ENCODE peak calls at places on chromosome 10, in eight cellular contexts. I, A, K, M, P, F, T and C are unnamed samples. For H3K36me3, the result is how much of the 10 kb centered on the place peaks cover.

GRCh38 chr10:71719042-71719441 is 536 bp downstream of the C10orf105 start:
- DNase-seq in I (no peak), A (no peak), K (no peak), M (no peak), P (no peak), F (no peak), T (no peak), C (no peak)

GRCh38 chr10:60848126-60848525 is 69.8 kb downstream of the CDK1 start:
- DNase-seq in I (no peak), A (no peak), K (no peak), M (no peak), P (no peak), F (no peak), T (no peak), C (no peak)

GRCh38 chr10:33676606-33677005 is 342.1 kb upstream of the NRP1 start:
- DNase-seq in I (no peak), A (no peak), K (no peak), M (no peak), P (no peak), F (no peak), T (no peak), C (no peak)

GRCh38 chr10:125123363-125124113 is 36.8 kb downstream of the CTBP2 start:
- DNase-seq in I (peak), A (no peak), K (no peak), M (peak), P (no peak), F (no peak), T (no peak), C (no peak)

GRCh38 chr10:90849956-90850749 is 7.7 kb downstream of the HTR7 start:
- DNase-seq in I (peak), A (no peak), K (no peak), M (no peak), P (no peak), F (no peak), T (no peak), C (no peak)

GRCh38 chr10:85124592-85124991 is 796.2 kb downstream of the CCSER2 start:
- DNase-seq in I (no peak), A (no peak), K (no peak), M (no peak), P (no peak), F (no peak), T (no peak), C (no peak)

GRCh38 chr10:129796611-129797420 is 167.3 kb downstream of the EBF3 start:
- DNase-seq in I (no peak), A (peak), K (no peak), M (no peak), P (no peak), F (no peak), T (no peak), C (no peak)

GRCh38 chr10:65566906-65567305 is 1358.9 kb upstream of the LRRTM3 start:
- DNase-seq in I (no peak), A (no peak), K (no peak), M (no peak), P (peak), F (no peak), T (no peak), C (no peak)

GRCh38 chr10:46052057-46052790 is 6.2 kb upstream of the MSMB start:
- DNase-seq in I (no peak), A (no peak), K (no peak), M (no peak), P (no peak), F (no peak), T (no peak), C (no peak)

GRCh38 chr10:52747680-52748079 is 24.9 kb downstream of the MBL2 start:
- DNase-seq in I (no peak), A (no peak), K (no peak), M (no peak), P (no peak), F (no peak), T (no peak), C (no peak)

GRCh38 chr10:93215312-93215711 is 141.6 kb downstream of the CYP26A1 start:
- DNase-seq in I (no peak), A (no peak), K (no peak), M (no peak), P (no peak), F (no peak), T (no peak), C (no peak)

GRCh38 chr10:129446182-129446581 is 20.9 kb upstream of the MGMT start:
- DNase-seq in I (peak), A (no peak), K (no peak), M (no peak), P (no peak), F (no peak), T (no peak), C (no peak)

GRCh38 chr10:90732581-90732980 is 125.3 kb downstream of the HTR7 start:
- DNase-seq in I (no peak), A (no peak), K (no peak), M (no peak), P (no peak), F (no peak), T (no peak), C (no peak)

GRCh38 chr10:26700884-26701630 is 3.6 kb downstream of the PDSS1 start:
- DNase-seq in I (no peak), A (no peak), K (no peak), M (no peak), P (no peak), F (no peak), T (no peak), C (no peak)

GRCh38 chr10:17682236-17682946 is 38.4 kb downstream of the STAM start:
- DNase-seq in I (no peak), A (no peak), K (no peak), M (no peak), P (no peak), F (peak), T (no peak), C (no peak)

GRCh38 chr10:21496285-21497176 is 29.0 kb downstream of the SKIDA1 start:
- DNase-seq in I (peak), A (peak), K (peak), M (no peak), P (no peak), F (peak), T (peak), C (peak)

GRCh38 chr10:75956624-75957023 is 525.2 kb downstream of the LRMDA start:
- DNase-seq in I (peak), A (no peak), K (peak), M (no peak), P (no peak), F (no peak), T (peak), C (no peak)

DNA sequence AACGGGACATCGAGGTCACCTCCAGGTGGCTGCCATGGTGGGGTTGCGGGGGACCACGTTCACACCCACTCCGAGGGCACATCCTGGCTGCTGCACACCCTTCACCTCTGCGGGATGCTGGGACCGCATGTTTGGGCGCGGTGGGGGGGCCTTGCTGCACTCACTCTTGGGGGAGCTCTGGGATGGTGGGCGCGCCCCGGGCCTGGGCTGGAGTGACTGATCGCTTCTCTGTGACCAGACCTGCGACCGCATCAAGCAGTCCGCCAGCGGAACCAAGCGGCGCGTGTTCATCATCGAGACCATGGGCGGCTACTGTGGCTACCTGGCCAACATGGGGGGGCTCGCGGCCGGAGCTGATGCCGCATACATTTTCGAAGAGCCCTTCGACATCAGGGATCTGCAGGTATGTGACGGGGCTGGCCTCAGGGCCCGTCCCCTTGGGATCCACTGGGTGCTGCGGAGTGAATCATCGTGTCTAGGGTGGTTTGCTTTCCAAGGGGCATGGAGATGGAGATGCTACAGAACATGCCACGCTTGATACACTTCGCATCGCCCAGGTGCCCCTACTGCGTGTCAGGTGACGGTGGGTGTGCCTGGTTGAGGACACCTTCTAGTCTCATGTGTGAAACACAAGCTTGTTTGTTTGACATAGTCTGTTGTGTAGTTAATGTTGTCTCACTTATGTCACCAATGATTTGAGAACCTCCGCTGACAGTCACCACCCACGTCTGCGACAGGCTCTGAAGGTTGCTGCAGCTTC is 42.8 kb downstream of the PITRM1 start:
- DNase-seq in I (no peak), A (no peak), K (no peak), M (no peak), P (no peak), F (no peak), T (no peak), C (no peak)
- H3K36me3 ChIP-seq in I (under half), A (half or more), K (under half), M (under half), P (under half), F (under half), T (half or more), C (half or more)

DNA sequence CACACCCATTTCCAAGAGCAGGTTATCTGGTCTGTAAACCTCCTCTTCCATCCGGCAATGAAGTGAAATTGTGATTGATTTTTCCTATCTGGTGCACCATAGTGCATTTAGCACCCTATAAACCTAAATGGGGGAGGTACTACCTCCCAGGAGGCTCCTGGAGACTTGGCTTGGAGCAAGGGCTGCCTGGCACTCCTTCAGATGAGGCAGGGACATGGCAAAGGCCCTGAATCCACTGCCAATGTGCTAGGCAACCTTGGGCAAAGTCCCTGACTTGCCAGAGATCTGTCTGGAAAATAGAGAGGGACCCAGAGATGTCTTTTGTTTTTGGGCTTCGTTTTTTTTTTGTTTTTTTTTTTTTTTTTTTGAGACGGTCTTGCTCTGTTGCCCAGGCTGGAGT is 6.7 kb upstream of the GRID1 start:
- DNase-seq in I (no peak), A (no peak), K (no peak), M (no peak), P (no peak), F (no peak), T (no peak), C (no peak)
- H2AFZ ChIP-seq in I (no peak), A (no peak), K (no peak), M (no peak), P (no peak), F (no peak), T (no peak), C (no peak)

DNA sequence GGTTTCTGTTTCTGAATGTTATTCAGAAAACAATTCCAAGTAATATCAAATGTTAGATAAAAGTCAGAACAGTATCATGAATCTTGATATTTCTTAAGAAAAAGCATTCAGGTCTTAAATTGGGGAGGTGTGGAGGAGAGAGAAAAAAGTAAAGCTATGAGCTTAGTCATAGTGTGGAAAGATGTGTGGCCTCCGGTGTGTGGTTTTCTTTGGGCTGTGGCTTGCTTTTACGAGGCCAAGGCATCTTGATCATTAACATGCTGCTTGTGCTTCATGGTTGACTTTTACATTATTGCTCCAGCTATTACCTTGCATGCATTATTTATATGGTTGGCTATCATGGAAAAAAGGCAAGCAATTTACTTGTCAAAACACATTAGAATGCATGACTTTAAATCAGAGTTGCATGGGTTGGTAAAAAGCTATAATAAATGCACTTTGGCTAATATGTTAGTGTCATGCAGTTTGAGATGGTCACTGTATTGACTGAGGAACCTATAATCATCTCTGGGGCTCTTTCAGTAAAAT is 300.7 kb upstream of the ADARB2 start:
- DNase-seq in I (peak), A (no peak), K (no peak), M (no peak), P (no peak), F (no peak), T (no peak), C (no peak)
- H3K4me3 ChIP-seq in I (no peak), A (no peak), K (no peak), M (no peak), P (no peak), F (no peak), T (no peak), C (no peak)

DNA sequence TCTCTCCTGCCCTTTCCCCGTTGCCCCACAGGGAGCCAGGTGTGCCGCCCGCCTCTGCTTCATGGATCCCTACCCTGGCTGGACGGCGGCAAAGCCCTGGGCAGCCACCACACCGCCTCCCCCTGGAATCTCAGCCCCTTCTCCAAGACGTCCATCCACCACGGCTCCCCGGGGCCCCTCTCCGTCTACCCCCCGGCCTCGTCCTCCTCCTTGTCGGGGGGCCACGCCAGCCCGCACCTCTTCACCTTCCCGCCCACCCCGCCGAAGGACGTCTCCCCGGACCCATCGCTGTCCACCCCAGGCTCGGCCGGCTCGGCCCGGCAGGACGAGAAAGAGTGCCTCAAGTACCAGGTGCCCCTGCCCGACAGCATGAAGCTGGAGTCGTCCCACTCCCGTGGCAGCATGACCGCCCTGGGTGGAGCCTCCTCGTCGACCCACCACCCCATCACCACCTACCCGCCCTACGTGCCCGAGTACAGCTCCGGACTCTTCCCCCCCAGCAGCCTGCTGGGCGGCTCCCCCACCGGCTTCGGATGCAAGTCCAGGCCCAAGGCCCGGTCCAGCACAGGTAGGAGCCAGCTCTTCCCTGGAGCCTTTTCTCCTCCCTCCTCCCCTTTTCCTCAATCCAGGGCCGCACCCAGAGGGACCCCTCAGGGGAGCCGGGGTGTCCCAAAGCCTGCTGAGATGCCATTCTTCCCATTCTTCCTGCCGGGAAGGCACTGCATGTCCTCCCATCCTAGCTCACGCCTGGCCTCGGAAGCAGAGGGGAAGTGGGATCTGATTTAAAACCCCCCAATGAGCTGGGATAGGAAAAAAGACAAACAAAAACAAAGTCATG is 4.0 kb downstream of the GATA3 start:
- DNase-seq in I (peak), A (no peak), K (no peak), M (no peak), P (no peak), F (no peak), T (no peak), C (no peak)
- H3K36me3 ChIP-seq in I (under half), A (half or more), K (under half), M (under half), P (under half), F (under half), T (under half), C (half or more)

GRCh38 chr10:50417906-50418697 is 166.8 kb upstream of the ASAH2 start:
- DNase-seq in I (peak), A (peak), K (no peak), M (peak), P (peak), F (no peak), T (peak), C (no peak)
- H2AFZ ChIP-seq in I (peak), A (peak), K (no peak), M (peak), P (peak), F (no peak), T (peak), C (no peak)

DNA sequence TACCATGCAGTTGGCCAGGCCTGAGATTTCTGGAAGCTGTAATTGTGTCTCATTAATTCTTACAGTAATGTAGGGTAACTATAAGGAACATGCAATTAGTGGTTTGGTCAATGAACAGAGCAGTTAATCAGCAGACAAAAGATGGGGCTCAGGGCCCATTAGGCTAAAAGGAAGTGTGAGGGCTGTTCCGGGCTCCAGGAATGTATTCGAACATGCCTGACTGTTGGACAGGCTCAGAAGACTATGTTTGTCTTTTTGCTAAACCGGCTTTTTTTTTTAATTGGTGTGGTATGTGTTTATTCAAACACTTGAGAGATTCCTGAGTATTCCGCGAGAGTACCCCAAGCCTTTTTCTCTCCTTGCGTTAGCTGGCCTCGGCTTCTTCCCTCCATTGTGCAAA is 42.5 kb upstream of the FZD8 start:
- DNase-seq in I (no peak), A (no peak), K (no peak), M (no peak), P (no peak), F (no peak), T (no peak), C (no peak)
- H3K4me3 ChIP-seq in I (no peak), A (no peak), K (no peak), M (no peak), P (no peak), F (no peak), T (no peak), C (no peak)

GRCh38 chr10:100223879-100224278 is 5.5 kb downstream of the CHUK start:
- DNase-seq in I (no peak), A (no peak), K (no peak), M (no peak), P (no peak), F (no peak), T (no peak), C (no peak)
- H3K36me3 ChIP-seq in I (under half), A (half or more), K (under half), M (under half), P (half or more), F (under half), T (half or more), C (half or more)

GRCh38 chr10:111076682-111077661 is at the start of gene ADRA2A:
- DNase-seq in I (peak), A (peak), K (no peak), M (no peak), P (peak), F (peak), T (no peak), C (no peak)

GRCh38 chr10:111078505-111079185 is 1.8 kb downstream of the ADRA2A start:
- DNase-seq in I (no peak), A (no peak), K (no peak), M (no peak), P (no peak), F (no peak), T (no peak), C (no peak)

GRCh38 chr10:111079241-111079760 is 2.5 kb downstream of the ADRA2A start:
- DNase-seq in I (no peak), A (no peak), K (no peak), M (no peak), P (no peak), F (no peak), T (no peak), C (no peak)

GRCh38 chr10:111076191-111076681 is 593 bp upstream of the ADRA2A start:
- DNase-seq in I (peak), A (peak), K (no peak), M (no peak), P (peak), F (peak), T (peak), C (no peak)

GRCh38 chr10:111077715-111078504 is 1.1 kb downstream of the ADRA2A start:
- DNase-seq in I (no peak), A (peak), K (no peak), M (no peak), P (no peak), F (no peak), T (no peak), C (no peak)
- H2AFZ ChIP-seq in I (peak), A (no peak), K (no peak), M (no peak), P (no peak), F (no peak), T (no peak), C (no peak)

GRCh38 chr10:132551093-132551807 is 13.7 kb downstream of the INPP5A start:
- DNase-seq in I (no peak), A (peak), K (peak), M (no peak), P (no peak), F (no peak), T (peak), C (peak)
- H3K4me3 ChIP-seq in I (no peak), A (no peak), K (peak), M (no peak), P (no peak), F (no peak), T (peak), C (no peak)

GRCh38 chr10:3111626-3112220 is 44.4 kb downstream of the PFKP start:
- DNase-seq in I (no peak), A (peak), K (no peak), M (no peak), P (no peak), F (no peak), T (no peak), C (no peak)
- H3K36me3 ChIP-seq in I (under half), A (half or more), K (half or more), M (under half), P (under half), F (under half), T (half or more), C (half or more)